ENCODE peak calls at places on chromosome 14, in nine cellular contexts. One of them, this sample, is unnamed. For H3K4me1, the result is how much of the 10 kb centered on the place peaks cover.

GRCh38 chr14:26276757-26277156 is 321.1 kb downstream of the NOVA1 start:
- DNase-seq in transverse colon: no peak
- DNase-seq in adrenal gland: no peak
- DNase-seq in SJSA1: no peak
- DNase-seq in neuronal stem cell: peak
- DNase-seq in adipocyte: no peak
- DNase-seq in fibroblast of lung: no peak
- DNase-seq in A549: no peak
- DNase-seq in Peyer's patch: no peak
- DNase-seq in this sample: peak

GRCh38 chr14:100328495-100329163 is 5.5 kb downstream of the SLC25A47 start:
- DNase-seq in Peyer's patch: no peak
- DNase-seq in A549: no peak
- DNase-seq in neuronal stem cell: no peak
- DNase-seq in transverse colon: peak
- DNase-seq in adrenal gland: no peak
- DNase-seq in SJSA1: no peak
- DNase-seq in adipocyte: no peak
- DNase-seq in fibroblast of lung: no peak
- DNase-seq in this sample: no peak

GRCh38 chr14:81408595-81408994 is 8.5 kb upstream of the STON2 start:
- DNase-seq in fibroblast of lung: no peak
- DNase-seq in SJSA1: no peak
- DNase-seq in adrenal gland: no peak
- DNase-seq in Peyer's patch: no peak
- DNase-seq in A549: no peak
- DNase-seq in transverse colon: no peak
- DNase-seq in adipocyte: no peak
- DNase-seq in neuronal stem cell: no peak
- DNase-seq in this sample: no peak

GRCh38 chr14:22854963-22855724 is 16.4 kb upstream of the LRP10 start:
- DNase-seq in neuronal stem cell: no peak
- DNase-seq in adrenal gland: no peak
- DNase-seq in A549: no peak
- DNase-seq in transverse colon: no peak
- DNase-seq in adipocyte: no peak
- DNase-seq in Peyer's patch: no peak
- DNase-seq in fibroblast of lung: no peak
- DNase-seq in SJSA1: no peak
- DNase-seq in this sample: no peak

GRCh38 chr14:59246566-59246965 is 58.1 kb downstream of the DAAM1 start:
- DNase-seq in Peyer's patch: no peak
- DNase-seq in A549: no peak
- DNase-seq in transverse colon: no peak
- DNase-seq in neuronal stem cell: no peak
- DNase-seq in adipocyte: no peak
- DNase-seq in fibroblast of lung: no peak
- DNase-seq in SJSA1: no peak
- DNase-seq in adrenal gland: no peak
- DNase-seq in this sample: no peak

GRCh38 chr14:87908591-87908990 is 84.4 kb downstream of the GALC start:
- DNase-seq in A549: no peak
- DNase-seq in adipocyte: no peak
- DNase-seq in transverse colon: no peak
- DNase-seq in SJSA1: no peak
- DNase-seq in Peyer's patch: no peak
- DNase-seq in adrenal gland: no peak
- DNase-seq in fibroblast of lung: no peak
- DNase-seq in neuronal stem cell: no peak
- DNase-seq in this sample: no peak

GRCh38 chr14:100417466-100417865 is 94.3 kb downstream of the SLC25A47 start:
- DNase-seq in transverse colon: peak
- DNase-seq in neuronal stem cell: peak
- DNase-seq in adrenal gland: peak
- DNase-seq in adipocyte: peak
- DNase-seq in A549: peak
- DNase-seq in SJSA1: peak
- DNase-seq in Peyer's patch: no peak
- DNase-seq in fibroblast of lung: peak
- DNase-seq in this sample: peak

GRCh38 chr14:42428996-42429395 is 822.3 kb downstream of the LRFN5 start:
- DNase-seq in neuronal stem cell: no peak
- DNase-seq in Peyer's patch: no peak
- DNase-seq in adrenal gland: no peak
- DNase-seq in fibroblast of lung: no peak
- DNase-seq in SJSA1: no peak
- DNase-seq in transverse colon: no peak
- DNase-seq in adipocyte: no peak
- DNase-seq in A549: no peak
- DNase-seq in this sample: no peak

GRCh38 chr14:64201931-64202330 is 92.2 kb downstream of the ESR2 start:
- DNase-seq in fibroblast of lung: no peak
- DNase-seq in SJSA1: no peak
- DNase-seq in transverse colon: no peak
- DNase-seq in Peyer's patch: no peak
- DNase-seq in neuronal stem cell: no peak
- DNase-seq in adrenal gland: no peak
- DNase-seq in A549: no peak
- DNase-seq in adipocyte: no peak
- DNase-seq in this sample: no peak

GRCh38 chr14:94367896-94368590 is 20.4 kb downstream of the SERPINA1 start:
- DNase-seq in transverse colon: no peak
- DNase-seq in adipocyte: no peak
- DNase-seq in adrenal gland: no peak
- DNase-seq in fibroblast of lung: no peak
- DNase-seq in neuronal stem cell: no peak
- DNase-seq in Peyer's patch: no peak
- DNase-seq in A549: no peak
- DNase-seq in SJSA1: no peak
- DNase-seq in this sample: no peak

GRCh38 chr14:94367347-94367746 is 21.1 kb downstream of the SERPINA1 start:
- DNase-seq in adrenal gland: no peak
- DNase-seq in adipocyte: no peak
- DNase-seq in SJSA1: no peak
- DNase-seq in transverse colon: no peak
- DNase-seq in A549: no peak
- DNase-seq in fibroblast of lung: no peak
- DNase-seq in neuronal stem cell: no peak
- DNase-seq in Peyer's patch: no peak
- DNase-seq in this sample: no peak

GRCh38 chr14:94372021-94372605 is 16.3 kb downstream of the SERPINA1 start:
- DNase-seq in transverse colon: no peak
- DNase-seq in Peyer's patch: no peak
- DNase-seq in A549: no peak
- DNase-seq in adipocyte: no peak
- DNase-seq in neuronal stem cell: no peak
- DNase-seq in fibroblast of lung: no peak
- DNase-seq in adrenal gland: no peak
- DNase-seq in SJSA1: no peak
- DNase-seq in this sample: no peak

GRCh38 chr14:94368956-94369355 is 19.4 kb downstream of the SERPINA1 start:
- DNase-seq in SJSA1: no peak
- DNase-seq in fibroblast of lung: no peak
- DNase-seq in Peyer's patch: no peak
- DNase-seq in transverse colon: no peak
- DNase-seq in A549: no peak
- DNase-seq in adrenal gland: no peak
- DNase-seq in neuronal stem cell: no peak
- DNase-seq in adipocyte: no peak
- DNase-seq in this sample: no peak

GRCh38 chr14:94370524-94370910 is 17.9 kb downstream of the SERPINA1 start:
- DNase-seq in SJSA1: no peak
- DNase-seq in adipocyte: no peak
- DNase-seq in A549: no peak
- DNase-seq in fibroblast of lung: no peak
- DNase-seq in Peyer's patch: no peak
- DNase-seq in transverse colon: no peak
- DNase-seq in adrenal gland: no peak
- DNase-seq in neuronal stem cell: no peak
- DNase-seq in this sample: no peak
- H3K4me1 ChIP-seq in SJSA1: under half
- H3K4me1 ChIP-seq in adipocyte: under half
- H3K4me1 ChIP-seq in A549: under half
- H3K4me1 ChIP-seq in fibroblast of lung: under half
- H3K4me1 ChIP-seq in Peyer's patch: under half
- H3K4me1 ChIP-seq in transverse colon: under half
- H3K4me1 ChIP-seq in adrenal gland: under half
- H3K4me1 ChIP-seq in neuronal stem cell: under half
- H3K4me1 ChIP-seq in this sample: under half

DNA sequence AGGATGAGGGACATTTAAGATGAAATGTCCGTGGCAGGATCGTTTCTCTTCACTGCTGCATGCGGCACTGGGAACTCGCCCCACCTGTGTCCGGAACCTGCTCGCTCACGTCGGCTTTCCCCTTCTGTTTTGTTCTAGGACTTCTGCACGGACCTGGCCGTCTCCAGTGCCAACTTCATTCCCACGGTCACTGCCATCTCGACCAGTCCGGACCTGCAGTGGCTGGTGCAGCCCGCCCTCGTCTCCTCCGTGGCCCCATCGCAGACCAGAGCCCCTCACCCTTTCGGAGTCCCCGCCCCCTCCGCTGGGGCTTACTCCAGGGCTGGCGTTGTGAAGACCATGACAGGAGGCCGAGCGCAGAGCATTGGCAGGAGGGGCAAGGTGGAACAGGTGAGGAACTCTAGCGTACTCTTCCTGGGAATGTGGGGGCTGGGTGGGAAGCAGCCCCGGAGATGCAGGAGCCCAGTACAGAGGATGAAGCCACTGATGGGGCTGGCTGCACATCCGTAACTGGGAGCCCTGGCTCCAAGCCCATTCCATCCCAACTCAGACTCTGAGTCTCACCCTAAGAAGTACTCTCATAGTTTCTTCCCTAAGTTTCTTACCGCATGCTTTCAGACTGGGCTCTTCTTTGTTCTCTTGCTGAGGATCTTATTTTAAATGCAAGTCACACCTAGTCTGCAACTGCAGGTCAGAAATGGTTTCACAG is 1.3 kb downstream of the FOS start:
- DNase-seq in adrenal gland: peak
- DNase-seq in neuronal stem cell: no peak
- DNase-seq in Peyer's patch: no peak
- DNase-seq in A549: no peak
- DNase-seq in transverse colon: peak
- DNase-seq in adipocyte: peak
- DNase-seq in SJSA1: no peak
- DNase-seq in fibroblast of lung: peak
- DNase-seq in this sample: peak
- H3K4me1 ChIP-seq in adrenal gland: under half
- H3K4me1 ChIP-seq in neuronal stem cell: under half
- H3K4me1 ChIP-seq in Peyer's patch: under half
- H3K4me1 ChIP-seq in A549: under half
- H3K4me1 ChIP-seq in transverse colon: under half
- H3K4me1 ChIP-seq in adipocyte: under half
- H3K4me1 ChIP-seq in SJSA1: under half
- H3K4me1 ChIP-seq in fibroblast of lung: under half
- H3K4me1 ChIP-seq in this sample: under half

GRCh38 chr14:24431569-24432258 is 2.0 kb downstream of the KHNYN start:
- DNase-seq in fibroblast of lung: peak
- DNase-seq in adrenal gland: peak
- DNase-seq in adipocyte: peak
- DNase-seq in Peyer's patch: peak
- DNase-seq in A549: peak
- DNase-seq in neuronal stem cell: peak
- DNase-seq in transverse colon: peak
- DNase-seq in SJSA1: peak
- DNase-seq in this sample: peak

GRCh38 chr14:24434676-24435075 is 4.9 kb downstream of the KHNYN start:
- DNase-seq in adrenal gland: no peak
- DNase-seq in SJSA1: no peak
- DNase-seq in transverse colon: no peak
- DNase-seq in neuronal stem cell: no peak
- DNase-seq in A549: no peak
- DNase-seq in fibroblast of lung: no peak
- DNase-seq in Peyer's patch: no peak
- DNase-seq in adipocyte: no peak
- DNase-seq in this sample: no peak

GRCh38 chr14:24430682-24431568 is 1.2 kb downstream of the KHNYN start:
- DNase-seq in neuronal stem cell: no peak
- DNase-seq in adrenal gland: peak
- DNase-seq in transverse colon: no peak
- DNase-seq in adipocyte: peak
- DNase-seq in A549: no peak
- DNase-seq in Peyer's patch: peak
- DNase-seq in fibroblast of lung: peak
- DNase-seq in SJSA1: peak
- DNase-seq in this sample: peak

GRCh38 chr14:24430143-24430681 is 458 bp downstream of the KHNYN start:
- DNase-seq in A549: peak
- DNase-seq in fibroblast of lung: peak
- DNase-seq in adipocyte: peak
- DNase-seq in transverse colon: peak
- DNase-seq in adrenal gland: peak
- DNase-seq in neuronal stem cell: peak
- DNase-seq in Peyer's patch: peak
- DNase-seq in SJSA1: peak
- DNase-seq in this sample: peak

DNA sequence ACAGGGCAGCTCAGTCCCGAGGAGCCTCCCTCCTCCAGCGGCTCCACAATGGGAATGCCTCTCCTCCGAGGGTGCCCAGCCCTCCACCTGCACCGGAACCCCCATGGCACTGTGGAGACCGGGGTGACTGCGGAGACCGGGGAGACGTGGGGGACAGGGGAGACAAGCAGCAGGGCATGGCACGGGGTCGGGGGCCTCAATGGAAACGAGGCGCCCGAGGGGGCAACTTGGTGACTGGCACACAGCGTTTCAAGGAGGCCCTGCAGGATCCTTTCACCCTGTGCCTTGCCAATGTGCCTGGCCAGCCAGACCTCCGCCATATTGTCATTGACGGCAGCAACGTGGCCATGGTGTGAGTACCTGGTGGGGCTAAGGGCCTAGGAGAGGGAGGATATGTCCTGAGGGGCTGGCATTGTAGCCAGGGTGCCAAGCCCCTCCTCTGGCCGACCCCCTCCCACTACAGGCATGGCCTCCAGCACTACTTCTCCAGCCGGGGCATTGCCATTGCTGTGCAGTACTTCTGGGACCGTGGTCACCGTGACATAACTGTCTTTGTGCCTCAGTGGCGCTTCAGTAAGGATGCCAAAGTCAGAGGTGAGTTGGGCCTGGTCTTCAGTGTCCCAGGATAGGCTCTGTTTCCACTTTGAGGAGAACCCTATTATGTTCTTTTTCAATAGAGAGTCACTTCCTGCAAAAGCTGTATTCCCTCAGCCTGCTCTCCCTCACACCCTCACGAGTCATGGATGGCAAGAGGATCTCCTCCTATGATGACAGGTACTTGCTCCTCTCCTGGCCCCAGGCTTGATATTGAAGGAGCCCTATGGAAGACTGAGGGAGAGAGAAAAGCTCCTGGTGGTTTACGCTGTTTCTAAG is 2.7 kb downstream of the KHNYN start:
- DNase-seq in A549: no peak
- DNase-seq in adipocyte: no peak
- DNase-seq in transverse colon: no peak
- DNase-seq in adrenal gland: peak
- DNase-seq in fibroblast of lung: no peak
- DNase-seq in neuronal stem cell: no peak
- DNase-seq in SJSA1: no peak
- DNase-seq in Peyer's patch: no peak
- DNase-seq in this sample: no peak
- H3K4me1 ChIP-seq in A549: under half
- H3K4me1 ChIP-seq in adipocyte: half or more
- H3K4me1 ChIP-seq in transverse colon: under half
- H3K4me1 ChIP-seq in adrenal gland: under half
- H3K4me1 ChIP-seq in fibroblast of lung: under half
- H3K4me1 ChIP-seq in neuronal stem cell: under half
- H3K4me1 ChIP-seq in SJSA1: under half
- H3K4me1 ChIP-seq in Peyer's patch: half or more
- H3K4me1 ChIP-seq in this sample: under half

GRCh38 chr14:105890474-105891220 is 364.3 kb downstream of the TMEM121 start:
- DNase-seq in adipocyte: no peak
- DNase-seq in fibroblast of lung: no peak
- DNase-seq in A549: no peak
- DNase-seq in neuronal stem cell: no peak
- DNase-seq in transverse colon: peak
- DNase-seq in SJSA1: no peak
- DNase-seq in adrenal gland: peak
- DNase-seq in Peyer's patch: no peak
- DNase-seq in this sample: no peak
- H3K4me1 ChIP-seq in adipocyte: under half
- H3K4me1 ChIP-seq in fibroblast of lung: under half
- H3K4me1 ChIP-seq in A549: under half
- H3K4me1 ChIP-seq in neuronal stem cell: under half
- H3K4me1 ChIP-seq in transverse colon: under half
- H3K4me1 ChIP-seq in SJSA1: under half
- H3K4me1 ChIP-seq in adrenal gland: under half
- H3K4me1 ChIP-seq in Peyer's patch: under half
- H3K4me1 ChIP-seq in this sample: under half